ENCODE peak calls at places on chromosomes 11 and 22, in five cellular contexts. C is left ventricle myocardium inferior, F is fibroblast of pulmonary artery, Z is BE2C, Q is fibroblast of lung. H is an unnamed sample.

GRCh38 chr11:112377946-112378345 is 117.3 kb upstream of the PLET1 start:
- DNase-seq in C (no peak), F (no peak), Z (no peak), Q (no peak), H (no peak)

GRCh38 chr22:40463727-40464126 is 93.3 kb downstream of the SGSM3 start:
- DNase-seq in C (no peak), F (no peak), Z (no peak), Q (no peak), H (no peak)

GRCh38 chr22:47605886-47606285 is 843.4 kb downstream of the TBC1D22A start:
- DNase-seq in C (no peak), F (no peak), Z (no peak), Q (no peak), H (no peak)

GRCh38 chr11:95088946-95089619 is 563 bp upstream of the ENDOD1 start:
- DNase-seq in C (no peak), F (no peak), Z (no peak), Q (no peak), H (no peak)

GRCh38 chr11:17381156-17381555 is 7.3 kb downstream of the KCNJ11 start:
- DNase-seq in C (no peak), F (peak; percentile 38), Z (no peak), Q (peak; percentile 54), H (no peak)

GRCh38 chr11:60801194-60801593 is 16.1 kb downstream of the MS4A10 start:
- DNase-seq in C (no peak), F (no peak), Z (no peak), Q (no peak), H (no peak)

GRCh38 chr22:22810018-22810427 is 77.6 kb upstream of the IGLL5 start:
- DNase-seq in C (peak; percentile 38), F (peak; percentile 52), Z (peak; percentile 75), Q (peak; percentile 11), H (no peak)

GRCh38 chr11:108854366-108854765 is 189.5 kb downstream of the DDX10 start:
- DNase-seq in C (no peak), F (no peak), Z (no peak), Q (no peak), H (no peak)

GRCh38 chr11:67345247-67345948 is 7.9 kb downstream of the POLD4 start:
- DNase-seq in C (no peak), F (no peak), Z (no peak), Q (no peak), H (no peak)

GRCh38 chr11:70104961-70105360 is 26.8 kb downstream of the ANO1 start:
- DNase-seq in C (no peak), F (no peak), Z (no peak), Q (no peak), H (no peak)

GRCh38 chr22:19679476-19680099 is 34.7 kb upstream of the SEPTIN5 start:
- DNase-seq in C (peak; percentile 46), F (no peak), Z (peak; percentile 51), Q (no peak), H (no peak)

GRCh38 chr11:43130616-43131015 is 181.2 kb upstream of the API5 start:
- DNase-seq in C (no peak), F (no peak), Z (peak; percentile 19), Q (no peak), H (no peak)

GRCh38 chr11:67053896-67054850 is 2.5 kb upstream of the RHOD start:
- DNase-seq in C (no peak), F (peak; percentile 69), Z (peak; percentile 71), Q (peak; percentile 93), H (no peak)

GRCh38 chr11:72744474-72744873 is 7.7 kb downstream of the ARAP1 start:
- DNase-seq in C (no peak), F (no peak), Z (no peak), Q (no peak), H (no peak)

GRCh38 chr11:72746821-72747220 is 5.4 kb downstream of the ARAP1 start:
- DNase-seq in C (no peak), F (no peak), Z (no peak), Q (no peak), H (peak; percentile 40)

GRCh38 chr11:72745511-72745910 is 6.7 kb downstream of the ARAP1 start:
- DNase-seq in C (no peak), F (no peak), Z (no peak), Q (no peak), H (peak; percentile 49)

GRCh38 chr11:72747456-72747855 is 4.8 kb downstream of the ARAP1 start:
- DNase-seq in C (no peak), F (no peak), Z (no peak), Q (no peak), H (no peak)

GRCh38 chr11:72745925-72746550 is 6.2 kb downstream of the ARAP1 start:
- DNase-seq in C (no peak), F (no peak), Z (no peak), Q (no peak), H (no peak)
- H3K4me3 ChIP-seq in C (no peak overlapping the region), F (no peak overlapping the region), Z (no peak overlapping the region), Q (no peak overlapping the region), H (no peak overlapping the region)

GRCh38 chr11:118265954-118266353 is 1.9 kb upstream of the MPZL2 start:
- DNase-seq in C (peak; percentile 20), F (no peak), Z (no peak), Q (no peak), H (no peak)
- H3K4me3 ChIP-seq in C (no peak overlapping the region), F (no peak overlapping the region), Z (no peak overlapping the region), Q (no peak overlapping the region), H (no peak overlapping the region)

GRCh38 chr11:10911907-10912306 is 54.1 kb upstream of the ZBED5 start:
- DNase-seq in C (no peak), F (peak; percentile 67), Z (no peak), Q (no peak), H (no peak)
- H3K4me3 ChIP-seq in C (peak overlapping the region; percentile 11), F (no peak overlapping the region), Z (no peak overlapping the region), Q (no peak overlapping the region), H (no peak overlapping the region)

GRCh38 chr11:119341222-119342022 is 739 bp upstream of the C1QTNF5 start:
- DNase-seq in C (no peak), F (no peak), Z (no peak), Q (no peak), H (no peak)
- H3K4me3 ChIP-seq in C (peak overlapping the region; percentile 77), F (peak overlapping the region; percentile 67), Z (no peak overlapping the region), Q (peak overlapping the region; percentile 70), H (no peak overlapping the region)

GRCh38 chr11:19868281-19868821 is 155.7 kb downstream of the NAV2 start:
- DNase-seq in C (peak; percentile 25), F (peak; percentile 98), Z (peak; percentile 16), Q (peak; percentile 91), H (no peak)
- H3K4me3 ChIP-seq in C (peak overlapping the region; percentile 0), F (no peak overlapping the region), Z (no peak overlapping the region), Q (no peak overlapping the region), H (no peak overlapping the region)

GRCh38 chr11:87076260-87076783 is 38.6 kb downstream of the TMEM135 start:
- DNase-seq in C (no peak), F (no peak), Z (no peak), Q (no peak), H (no peak)

GRCh38 chr11:87082590-87082989 is 44.9 kb downstream of the TMEM135 start:
- DNase-seq in C (no peak), F (no peak), Z (no peak), Q (no peak), H (no peak)

GRCh38 chr11:87083029-87083428 is 45.3 kb downstream of the TMEM135 start:
- DNase-seq in C (no peak), F (no peak), Z (no peak), Q (no peak), H (no peak)

GRCh38 chr11:87076874-87077429 is 39.2 kb downstream of the TMEM135 start:
- DNase-seq in C (no peak), F (no peak), Z (no peak), Q (no peak), H (no peak)

DNA sequence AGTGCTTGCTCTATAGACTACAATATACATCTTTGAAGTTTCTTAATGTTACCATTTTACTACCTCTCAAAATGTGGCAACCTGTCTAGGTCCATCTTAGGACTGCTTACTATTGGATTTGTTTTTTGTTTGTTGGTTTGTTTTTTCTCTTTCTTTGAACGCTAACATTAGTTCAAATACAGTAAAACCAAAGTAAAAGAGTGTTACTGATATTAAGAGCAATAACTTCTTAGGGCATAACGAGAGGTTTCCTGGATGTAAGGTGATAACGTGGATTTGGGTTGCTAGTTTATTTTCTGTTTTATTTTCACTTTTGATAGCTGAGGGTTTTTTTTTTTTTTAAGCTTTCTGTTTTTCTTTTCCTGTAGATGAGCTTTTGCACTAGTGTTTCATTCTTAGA is 43.6 kb downstream of the TMEM135 start:
- DNase-seq in C (no peak), F (no peak), Z (no peak), Q (no peak), H (no peak)
- H3K4me3 ChIP-seq in C (peak overlapping the region; percentile 35), F (no peak overlapping the region), Z (no peak overlapping the region), Q (no peak overlapping the region), H (no peak overlapping the region)

GRCh38 chr11:121927789-121928188 is 188.2 kb downstream of the BLID start:
- DNase-seq in C (no peak), F (no peak), Z (no peak), Q (no peak), H (no peak)

GRCh38 chr11:121929581-121929980 is 186.4 kb downstream of the BLID start:
- DNase-seq in C (peak; percentile 28), F (peak; percentile 66), Z (peak; percentile 50), Q (peak; percentile 82), H (no peak)

GRCh38 chr11:121930004-121930965 is 185.7 kb downstream of the BLID start:
- DNase-seq in C (no peak), F (peak; percentile 46), Z (no peak), Q (peak; percentile 56), H (no peak)

GRCh38 chr11:121927359-121927758 is 188.7 kb downstream of the BLID start:
- DNase-seq in C (no peak), F (no peak), Z (no peak), Q (no peak), H (no peak)

DNA sequence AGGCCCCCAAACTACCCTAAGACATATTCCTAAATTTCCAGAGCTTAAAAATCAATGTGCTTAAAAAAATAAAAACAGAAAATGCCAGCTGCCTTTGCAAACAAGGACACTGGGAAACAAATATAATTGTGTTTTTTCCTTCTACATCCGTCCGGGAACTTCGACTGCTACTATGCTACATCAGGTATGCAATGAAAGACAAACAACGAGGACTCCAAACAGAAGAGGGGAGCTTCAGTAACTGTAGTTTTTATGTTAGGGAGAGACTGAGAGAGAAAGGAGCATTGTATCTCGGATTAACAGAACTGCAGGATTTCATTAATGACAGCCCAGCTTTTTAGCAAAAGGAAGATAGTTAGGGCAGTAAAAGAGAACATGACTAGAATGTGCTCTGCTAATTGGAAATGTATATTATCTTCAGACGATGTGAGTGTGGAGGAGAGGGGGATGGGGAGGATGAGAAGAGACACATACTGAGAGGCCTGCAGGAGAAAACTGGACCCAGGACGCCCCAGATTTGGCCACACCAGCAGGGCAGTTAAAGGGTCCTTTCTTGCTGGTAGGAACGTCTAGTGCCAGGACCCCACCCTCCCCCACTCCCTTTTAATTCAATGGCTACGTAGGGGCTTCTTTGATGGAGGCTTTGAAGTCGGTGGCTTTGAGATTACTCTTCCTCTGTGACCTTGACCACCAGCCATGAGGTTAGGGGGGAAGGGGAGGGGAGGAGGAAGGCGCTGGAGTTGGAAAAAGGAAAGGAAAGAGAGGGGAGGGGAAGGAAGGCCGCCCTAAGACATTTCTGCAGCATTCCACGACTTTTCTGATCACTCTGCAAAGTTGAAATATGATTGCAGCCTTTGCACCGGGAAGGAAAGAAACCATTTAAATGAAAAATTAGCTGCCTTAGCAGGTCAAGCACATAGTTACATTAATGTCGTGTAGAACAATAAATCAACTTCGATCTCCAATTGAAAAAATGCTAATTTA is 187.1 kb downstream of the BLID start:
- DNase-seq in C (no peak), F (no peak), Z (no peak), Q (no peak), H (no peak)
- H3K4me3 ChIP-seq in C (peak overlapping the region; percentile 60), F (peak overlapping the region; percentile 48), Z (peak overlapping the region; percentile 58), Q (peak overlapping the region; percentile 47), H (peak overlapping the region; percentile 0)